ENCODE peak calls at places on chromosomes 5 and 9, in seven cellular contexts. H is LHCN-M2, M is GM04503, X is HFFc6, Y is NCI-H1930, L is GM12892, F is WERI-Rb-1. W is an unnamed sample.

GRCh38 chr5:115541586-115541985 is 3.0 kb downstream of the FEM1C start:
- DNase-seq in H (peak; percentile 18), M (no peak), X (no peak), Y (no peak), L (no peak), F (no peak), W (no peak)

GRCh38 chr5:103785569-103785968 is 223.0 kb upstream of the NUDT12 start:
- DNase-seq in H (no peak), M (no peak), X (no peak), Y (no peak), L (no peak), F (no peak), W (no peak)

GRCh38 chr5:7897014-7897600 is 28.2 kb downstream of the MTRR start:
- DNase-seq in H (peak; percentile 67), M (no peak), X (peak; percentile 59), Y (peak; percentile 35), L (no peak), F (peak; percentile 60), W (no peak)

GRCh38 chr9:71719585-71719984 is 48.7 kb downstream of the CEMIP2 start:
- DNase-seq in H (no peak), M (peak; percentile 42), X (peak; percentile 57), Y (no peak), L (no peak), F (no peak), W (no peak)

GRCh38 chr5:173663810-173664526 is 47.5 kb upstream of the BOD1 start:
- DNase-seq in H (no peak), M (no peak), X (no peak), Y (no peak), L (no peak), F (no peak), W (no peak)

GRCh38 chr9:136587944-136588662 is 42.3 kb upstream of the NOTCH1 start:
- DNase-seq in H (no peak), M (no peak), X (no peak), Y (no peak), L (no peak), F (no peak), W (no peak)

GRCh38 chr5:175922192-175922885 is 45.8 kb downstream of the THOC3 start:
- DNase-seq in H (peak; percentile 97), M (peak; percentile 98), X (peak; percentile 97), Y (no peak), L (no peak), F (no peak), W (no peak)

GRCh38 chr5:53090229-53090628 is 19.3 kb downstream of the MOCS2 start:
- DNase-seq in H (no peak), M (no peak), X (no peak), Y (no peak), L (no peak), F (no peak), W (no peak)

GRCh38 chr9:34628656-34629491 is at the start of gene ARID3C:
- DNase-seq in H (no peak), M (no peak), X (no peak), Y (peak; percentile 29), L (no peak), F (peak; percentile 31), W (no peak)

GRCh38 chr9:137255448-137256114 is 454 bp downstream of the NELFB start:
- DNase-seq in H (no peak), M (no peak), X (no peak), Y (no peak), L (no peak), F (peak; percentile 43), W (no peak)

GRCh38 chr9:28853487-28853886 is 1280.2 kb upstream of the C9orf72 start:
- DNase-seq in H (no peak), M (no peak), X (no peak), Y (no peak), L (no peak), F (peak; percentile 48), W (no peak)

GRCh38 chr9:96344458-96345180 is 38.9 kb downstream of the SLC35D2 start:
- DNase-seq in H (peak; percentile 96), M (peak; percentile 54), X (peak; percentile 85), Y (no peak), L (no peak), F (peak; percentile 79), W (no peak)

GRCh38 chr5:80963966-80964481 is 3.9 kb downstream of the RASGRF2 start:
- DNase-seq in H (no peak), M (peak; percentile 7), X (peak; percentile 46), Y (no peak), L (no peak), F (no peak), W (no peak)

GRCh38 chr9:86458456-86458855 is 104.2 kb upstream of the TUT7 start:
- DNase-seq in H (no peak), M (no peak), X (no peak), Y (no peak), L (no peak), F (no peak), W (no peak)

GRCh38 chr5:57675236-57675635 is 192.6 kb upstream of the ACTBL2 start:
- DNase-seq in H (peak; percentile 18), M (no peak), X (no peak), Y (no peak), L (no peak), F (no peak), W (no peak)

GRCh38 chr5:1322955-1323802 is 21.7 kb downstream of the CLPTM1L start:
- DNase-seq in H (no peak), M (no peak), X (no peak), Y (no peak), L (peak; percentile 5), F (peak; percentile 4), W (no peak)

GRCh38 chr9:28542928-28543327 is 969.6 kb upstream of the C9orf72 start:
- DNase-seq in H (no peak), M (no peak), X (no peak), Y (no peak), L (no peak), F (no peak), W (no peak)

GRCh38 chr5:54178207-54178606 is 132.2 kb downstream of the ARL15 start:
- DNase-seq in H (no peak), M (no peak), X (no peak), Y (no peak), L (no peak), F (no peak), W (no peak)

GRCh38 chr5:56705217-56705616 is 110.1 kb upstream of the MAP3K1 start:
- DNase-seq in H (no peak), M (no peak), X (no peak), Y (no peak), L (no peak), F (no peak), W (no peak)

GRCh38 chr9:109355564-109356297 is 34.9 kb upstream of the EPB41L4B start:
- DNase-seq in H (no peak), M (no peak), X (no peak), Y (no peak), L (no peak), F (no peak), W (no peak)

GRCh38 chr9:90832251-90832650 is 30.6 kb downstream of the SYK start:
- DNase-seq in H (no peak), M (no peak), X (no peak), Y (no peak), L (no peak), F (no peak), W (no peak)

GRCh38 chr9:92439921-92440750 is 15.9 kb upstream of the OMD start:
- DNase-seq in H (peak; percentile 86), M (no peak), X (peak; percentile 85), Y (no peak), L (no peak), F (no peak), W (no peak)

GRCh38 chr9:105007143-105007542 is 79.2 kb upstream of the ABCA1 start:
- DNase-seq in H (peak; percentile 90), M (peak; percentile 69), X (peak; percentile 58), Y (no peak), L (no peak), F (no peak), W (no peak)

GRCh38 chr5:132408965-132409364 is 39.5 kb downstream of the SLC22A5 start:
- DNase-seq in H (no peak), M (no peak), X (no peak), Y (no peak), L (no peak), F (no peak), W (no peak)

W was measured in osteocyte.